ENCODE peak calls at places on chromosome 9, in six cellular contexts. R, L, N, Q, G and S are unnamed samples.

GRCh38 chr9:34744295-34745221 is 34.6 kb upstream of the CCL21 start:
- DNase-seq in R (peak), L (peak), N (no peak), Q (peak), G (no peak), S (peak)

GRCh38 chr9:16032799-16033198 is 480.0 kb downstream of the CCDC171 start:
- DNase-seq in R (no peak), L (peak), N (no peak), Q (peak), G (no peak), S (peak)

GRCh38 chr9:6147847-6148246 is 67.8 kb upstream of the IL33 start:
- DNase-seq in R (no peak), L (no peak), N (no peak), Q (no peak), G (no peak), S (no peak)

GRCh38 chr9:16100596-16101091 is 547.8 kb downstream of the CCDC171 start:
- DNase-seq in R (peak), L (peak), N (no peak), Q (no peak), G (no peak), S (peak)

GRCh38 chr9:131078427-131079366 is 17.6 kb upstream of the AIF1L start:
- DNase-seq in R (no peak), L (no peak), N (no peak), Q (peak), G (no peak), S (no peak)

GRCh38 chr9:132207839-132208615 is 46.2 kb downstream of the NTNG2 start:
- DNase-seq in R (no peak), L (no peak), N (no peak), Q (no peak), G (no peak), S (peak)

GRCh38 chr9:121870271-121870670 is 218.8 kb downstream of the DAB2IP start:
- DNase-seq in R (no peak), L (no peak), N (no peak), Q (no peak), G (no peak), S (no peak)

GRCh38 chr9:11457809-11458785 is 845.3 kb upstream of the PTPRD start:
- DNase-seq in R (peak), L (no peak), N (peak), Q (no peak), G (peak), S (peak)

GRCh38 chr9:71363286-71363961 is 242.0 kb upstream of the TRPM3 start:
- DNase-seq in R (no peak), L (no peak), N (no peak), Q (no peak), G (no peak), S (no peak)

GRCh38 chr9:113387560-113388230 is 10.9 kb upstream of the HDHD3 start:
- DNase-seq in R (no peak), L (no peak), N (no peak), Q (no peak), G (no peak), S (no peak)

GRCh38 chr9:79623799-79624721 is 52.3 kb downstream of the TLE4 start:
- DNase-seq in R (peak), L (no peak), N (no peak), Q (no peak), G (no peak), S (peak)

GRCh38 chr9:34430843-34431437 is 27.4 kb downstream of the FAM219A start:
- DNase-seq in R (peak), L (peak), N (peak), Q (peak), G (peak), S (peak)

GRCh38 chr9:77927265-77927664 is 104.3 kb downstream of the GNAQ start:
- DNase-seq in R (peak), L (peak), N (no peak), Q (peak), G (no peak), S (no peak)

GRCh38 chr9:135797507-135798302 is 95.7 kb downstream of the KCNT1 start:
- DNase-seq in R (peak), L (peak), N (peak), Q (peak), G (peak), S (peak)

GRCh38 chr9:75990181-75990580 is 99.7 kb downstream of the PCSK5 start:
- DNase-seq in R (no peak), L (no peak), N (no peak), Q (no peak), G (no peak), S (no peak)

GRCh38 chr9:123225374-123225813 is 43.0 kb downstream of the STRBP start:
- DNase-seq in R (peak), L (peak), N (peak), Q (peak), G (peak), S (peak)

GRCh38 chr9:120579139-120579749 is 723 bp downstream of the CDK5RAP2 start:
- DNase-seq in R (peak), L (no peak), N (no peak), Q (no peak), G (no peak), S (peak)

GRCh38 chr9:120578614-120579013 is 1.4 kb downstream of the CDK5RAP2 start:
- DNase-seq in R (no peak), L (no peak), N (no peak), Q (no peak), G (no peak), S (no peak)

GRCh38 chr9:120583958-120584369 is 4.0 kb upstream of the CDK5RAP2 start:
- DNase-seq in R (peak), L (peak), N (no peak), Q (peak), G (no peak), S (peak)

GRCh38 chr9:120580591-120580896 is 577 bp upstream of the CDK5RAP2 start:
- DNase-seq in R (no peak), L (no peak), N (no peak), Q (no peak), G (no peak), S (no peak)

DNA sequence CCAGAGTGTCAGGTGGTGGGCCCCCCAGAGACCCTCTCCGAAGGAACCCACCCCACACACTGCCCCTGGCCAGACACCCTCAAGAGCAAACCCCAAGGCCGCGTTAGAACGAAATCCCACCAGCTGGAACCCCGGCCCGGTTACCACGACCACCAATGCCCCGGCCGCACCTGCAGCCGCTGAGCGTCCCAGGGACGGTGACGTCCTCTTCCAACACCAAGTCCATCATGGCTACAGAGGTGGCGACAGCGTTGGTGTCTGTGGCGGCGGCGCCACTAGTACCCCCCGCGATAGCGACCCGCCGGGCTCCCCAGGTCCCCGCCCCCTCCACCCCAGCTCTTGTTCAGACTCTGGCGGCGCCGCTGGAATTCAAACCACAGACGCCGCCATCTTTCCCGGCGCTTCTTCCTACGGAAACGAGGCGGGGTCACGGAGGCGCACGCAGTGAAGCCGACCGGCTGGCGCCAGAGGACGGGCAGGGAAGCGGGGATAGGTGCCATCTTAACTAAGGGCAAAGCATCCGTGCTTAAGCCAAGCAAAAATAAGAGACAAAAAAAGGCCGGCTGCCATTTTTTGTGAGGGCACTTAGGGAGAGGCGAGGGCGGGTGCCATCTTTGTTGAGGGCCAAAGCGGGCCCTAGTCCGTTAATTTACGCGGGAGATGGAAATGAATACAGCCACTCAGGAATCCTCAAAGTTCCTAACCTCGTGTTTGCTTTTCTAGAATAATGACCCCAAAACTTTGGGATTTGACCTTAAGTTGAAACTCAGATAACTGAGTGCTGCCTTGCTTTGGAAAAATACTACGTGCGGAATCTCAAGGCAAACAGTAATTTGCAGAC is at the start of gene CDK5RAP2:
- DNase-seq in R (peak), L (peak), N (peak), Q (peak), G (peak), S (peak)
- H4K8ac ChIP-seq in R (peak), L (peak), N (peak), Q (peak), G (peak), S (peak)

GRCh38 chr9:133836001-133836758 is 98.0 kb upstream of the SARDH start:
- DNase-seq in R (no peak), L (no peak), N (no peak), Q (no peak), G (no peak), S (no peak)

GRCh38 chr9:133832836-133833235 is 94.7 kb upstream of the SARDH start:
- DNase-seq in R (no peak), L (no peak), N (no peak), Q (no peak), G (no peak), S (no peak)

GRCh38 chr9:133834080-133834976 is 96.2 kb upstream of the SARDH start:
- DNase-seq in R (no peak), L (no peak), N (no peak), Q (peak), G (no peak), S (no peak)

GRCh38 chr9:133835273-133835901 is 97.2 kb upstream of the SARDH start:
- DNase-seq in R (no peak), L (no peak), N (no peak), Q (no peak), G (no peak), S (peak)

DNA sequence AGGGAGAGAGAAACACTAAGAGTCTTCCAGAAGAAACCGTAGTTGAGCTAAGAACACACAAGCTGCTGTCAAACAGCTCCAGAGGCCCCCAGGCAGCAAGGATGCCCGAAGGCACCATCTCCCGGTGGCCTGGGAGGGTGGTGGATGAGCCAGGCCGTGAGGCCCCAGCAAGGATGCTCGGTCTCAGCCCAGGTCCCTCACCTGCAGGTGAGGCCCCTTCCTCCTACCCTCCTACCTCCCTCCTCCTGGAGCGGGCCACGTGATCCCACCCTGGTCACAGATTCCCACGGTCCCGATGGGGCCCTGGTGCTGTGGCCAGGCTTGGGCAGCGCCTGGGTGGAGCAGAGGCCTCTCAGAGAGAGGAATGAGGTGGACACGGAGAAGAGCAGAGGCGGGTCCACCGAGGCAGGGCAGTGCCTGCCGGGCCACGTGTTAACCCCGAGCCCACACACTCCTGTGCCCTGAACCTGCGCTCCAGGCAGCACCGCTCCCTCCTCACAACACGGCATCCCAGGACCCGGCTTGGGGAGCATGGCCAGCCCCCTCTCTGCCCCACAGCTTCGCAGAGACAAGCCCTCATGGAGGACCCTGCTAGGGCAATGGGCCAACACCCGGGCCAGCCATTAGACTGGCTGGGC is 95.4 kb upstream of the SARDH start:
- DNase-seq in R (no peak), L (no peak), N (no peak), Q (no peak), G (no peak), S (no peak)
- H2BK120ac ChIP-seq in R (no peak), L (no peak), N (no peak), Q (no peak), G (no peak), S (no peak)

GRCh38 chr9:95007470-95007869 is 281.0 kb downstream of the AOPEP start:
- DNase-seq in R (no peak), L (no peak), N (no peak), Q (no peak), G (no peak), S (no peak)
- H3K4me3 ChIP-seq in R (no peak), L (peak), N (no peak), Q (no peak), G (no peak), S (no peak)

GRCh38 chr9:93422987-93423386 is 28.5 kb upstream of the FAM120A start:
- DNase-seq in R (no peak), L (peak), N (no peak), Q (no peak), G (no peak), S (no peak)
- H4K8ac ChIP-seq in R (no peak), L (no peak), N (no peak), Q (no peak), G (no peak), S (no peak)

DNA sequence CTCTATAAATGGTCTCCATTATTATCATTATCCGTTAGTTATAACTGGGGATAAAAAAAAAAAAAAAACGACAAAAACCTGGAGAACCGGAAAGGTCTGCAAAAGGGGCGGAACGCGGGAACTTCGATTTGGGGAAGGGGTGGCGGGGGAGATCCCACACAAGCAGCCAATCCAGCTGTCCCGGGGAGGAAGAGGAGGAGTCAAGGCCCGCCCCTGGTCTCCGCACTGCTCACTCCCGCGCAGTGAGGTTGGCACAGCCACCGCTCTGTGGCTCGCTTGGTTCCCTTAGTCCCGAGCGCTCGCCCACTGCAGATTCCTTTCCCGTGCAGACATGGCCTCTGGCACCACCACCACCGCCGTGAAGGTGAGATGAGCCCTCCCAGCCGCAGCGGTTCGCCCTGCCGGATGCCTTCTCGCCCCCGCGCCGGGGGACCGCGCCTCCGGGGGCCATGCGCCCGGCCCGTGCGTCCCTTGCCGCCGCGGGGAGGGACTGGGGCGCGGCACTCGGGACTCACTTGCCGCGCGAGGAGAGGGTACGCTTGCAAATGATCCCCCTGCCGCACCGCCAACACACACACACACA is at the start of gene MTAP:
- DNase-seq in R (peak), L (peak), N (peak), Q (peak), G (peak), S (peak)
- H2BK120ac ChIP-seq in R (peak), L (peak), N (no peak), Q (peak), G (peak), S (no peak)

DNA sequence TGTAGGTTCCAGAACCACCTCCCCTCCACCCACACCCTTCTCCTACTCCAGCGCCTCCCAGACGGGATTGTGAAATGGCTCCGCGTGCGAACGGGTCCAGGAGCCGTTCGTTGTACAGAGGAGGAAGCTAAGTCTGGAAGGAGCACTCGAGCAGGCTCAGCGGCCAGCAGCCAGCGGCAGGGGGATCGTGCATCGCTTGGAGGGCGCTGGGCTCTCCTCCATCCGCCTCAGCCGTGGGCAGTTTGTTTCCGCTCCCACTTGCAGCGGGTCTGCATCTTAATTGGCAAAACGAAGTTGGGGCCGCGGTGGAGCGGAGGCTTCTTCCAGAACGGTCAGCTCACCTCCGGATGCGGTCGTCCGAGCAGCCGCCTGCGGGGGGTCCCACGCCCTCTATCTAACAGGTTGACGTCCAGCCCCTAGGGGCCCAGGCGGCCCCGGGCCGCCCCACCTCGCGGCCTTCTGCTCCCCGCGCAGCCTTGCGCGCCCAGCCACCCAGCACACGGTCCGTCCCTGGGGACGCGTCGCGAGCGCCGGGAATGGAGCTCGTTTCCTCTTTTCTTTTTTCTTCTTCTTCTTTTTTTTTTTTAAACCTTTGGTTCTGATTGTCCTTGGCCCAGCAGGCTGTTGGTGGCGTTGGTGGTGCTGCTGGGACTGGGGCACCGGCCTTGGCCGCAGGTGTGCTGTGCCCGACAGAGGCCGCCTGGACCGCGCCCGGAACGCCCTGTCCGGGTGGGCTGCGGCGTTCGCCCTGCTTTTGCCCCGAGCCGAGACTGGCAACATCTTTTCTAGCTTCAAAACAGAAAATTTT is 3.9 kb upstream of the BARX1 start:
- DNase-seq in R (peak), L (peak), N (no peak), Q (peak), G (no peak), S (peak)
- H3K4me3 ChIP-seq in R (no peak), L (no peak), N (no peak), Q (no peak), G (peak), S (no peak)